ENCODE peak calls at places on chromosome 1, in four cellular contexts. G is HepG2, U is GM12878, X is SK-N-SH. F is an unnamed sample.

GRCh38 chr1:72060466-72060865 is 221.9 kb downstream of the NEGR1 start:
- DNase-seq in G (no peak), U (no peak), X (no peak), F (no peak)

GRCh38 chr1:28580706-28581530 is 11.1 kb upstream of the RAB42 start:
- DNase-seq in G (peak), U (no peak), X (peak), F (no peak)

GRCh38 chr1:15649937-15650336 is 32.7 kb downstream of the DDI2 start:
- DNase-seq in G (no peak), U (no peak), X (no peak), F (no peak)

GRCh38 chr1:24282491-24282890 is 36.7 kb upstream of the GRHL3 start:
- DNase-seq in G (no peak), U (no peak), X (no peak), F (no peak)

GRCh38 chr1:71658295-71658694 is 577.5 kb upstream of the ZRANB2 start:
- DNase-seq in G (no peak), U (no peak), X (no peak), F (no peak)

GRCh38 chr1:119647734-119648619 is at the start of gene ZNF697:
- DNase-seq in G (peak), U (peak), X (peak), F (peak)

GRCh38 chr1:213720032-213720431 is 267.7 kb upstream of the PROX1 start:
- DNase-seq in G (no peak), U (no peak), X (no peak), F (no peak)

GRCh38 chr1:34164510-34165381 is at the start of gene CSMD2:
- DNase-seq in G (no peak), U (no peak), X (peak), F (peak)

GRCh38 chr1:57118948-57119637 is 153.3 kb upstream of the C8B start:
- DNase-seq in G (no peak), U (no peak), X (no peak), F (no peak)

GRCh38 chr1:40404670-40405462 is 31.3 kb downstream of the SMAP2 start:
- DNase-seq in G (peak), U (no peak), X (peak), F (peak)

GRCh38 chr1:204592246-204592948 is 76.2 kb downstream of the MDM4 start:
- DNase-seq in G (no peak), U (no peak), X (no peak), F (no peak)

GRCh38 chr1:40386311-40386778 is 12.8 kb downstream of the SMAP2 start:
- DNase-seq in G (no peak), U (no peak), X (no peak), F (no peak)

GRCh38 chr1:86774305-86775304 is 70.2 kb downstream of the SH3GLB1 start:
- DNase-seq in G (peak), U (peak), X (no peak), F (peak)

GRCh38 chr1:27351541-27352107 is 9.8 kb downstream of the SYTL1 start:
- DNase-seq in G (no peak), U (no peak), X (no peak), F (no peak)

GRCh38 chr1:27346991-27347627 is 5.3 kb downstream of the SYTL1 start:
- DNase-seq in G (no peak), U (no peak), X (no peak), F (no peak)

GRCh38 chr1:27349784-27350672 is 8.2 kb downstream of the SYTL1 start:
- DNase-seq in G (no peak), U (no peak), X (peak), F (peak)

GRCh38 chr1:27350673-27351540 is 9.1 kb downstream of the SYTL1 start:
- DNase-seq in G (peak), U (no peak), X (no peak), F (no peak)

GRCh38 chr1:27348861-27349783 is 7.3 kb downstream of the SYTL1 start:
- DNase-seq in G (no peak), U (no peak), X (peak), F (peak)
- TF ChIP-seq PBX3 in G (no peak), U (no peak), X (no peak), F (no peak)

GRCh38 chr1:228085287-228085926 is 2.9 kb downstream of the ARF1 start:
- DNase-seq in G (peak), U (no peak), X (no peak), F (no peak)

GRCh38 chr1:228088586-228089498 is 6.3 kb downstream of the ARF1 start:
- DNase-seq in G (no peak), U (no peak), X (no peak), F (no peak)

GRCh38 chr1:228090613-228091081 is 8.1 kb downstream of the ARF1 start:
- DNase-seq in G (no peak), U (no peak), X (no peak), F (no peak)

GRCh38 chr1:228089520-228090380 is 7.2 kb downstream of the ARF1 start:
- DNase-seq in G (no peak), U (no peak), X (no peak), F (no peak)

DNA sequence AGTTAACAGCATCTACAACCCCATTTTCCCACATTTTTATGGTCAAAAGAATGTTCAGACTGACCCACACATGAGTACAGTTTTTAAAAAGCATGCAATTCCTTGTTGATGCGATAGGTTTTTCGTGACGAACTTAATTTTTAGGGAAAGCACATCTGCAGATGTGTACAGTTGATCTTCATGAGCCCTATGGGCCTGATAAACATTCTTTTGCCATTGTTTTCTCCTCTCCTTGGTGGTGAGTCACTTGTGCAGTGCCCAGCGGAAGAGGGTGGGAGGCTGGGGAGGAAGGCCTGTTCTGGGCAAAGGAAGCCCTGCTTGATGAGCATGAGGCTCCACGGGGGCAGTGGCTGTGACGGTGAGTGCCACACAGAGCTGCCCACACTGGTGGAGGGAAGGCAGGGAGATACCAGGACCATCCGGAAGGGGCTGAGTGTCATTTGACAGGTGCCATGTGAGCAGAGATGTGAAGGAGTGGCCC is 5.3 kb downstream of the ARF1 start:
- DNase-seq in G (no peak), U (no peak), X (no peak), F (no peak)
- TF ChIP-seq PBX3 in G (no peak), U (no peak), X (no peak), F (no peak)

DNA sequence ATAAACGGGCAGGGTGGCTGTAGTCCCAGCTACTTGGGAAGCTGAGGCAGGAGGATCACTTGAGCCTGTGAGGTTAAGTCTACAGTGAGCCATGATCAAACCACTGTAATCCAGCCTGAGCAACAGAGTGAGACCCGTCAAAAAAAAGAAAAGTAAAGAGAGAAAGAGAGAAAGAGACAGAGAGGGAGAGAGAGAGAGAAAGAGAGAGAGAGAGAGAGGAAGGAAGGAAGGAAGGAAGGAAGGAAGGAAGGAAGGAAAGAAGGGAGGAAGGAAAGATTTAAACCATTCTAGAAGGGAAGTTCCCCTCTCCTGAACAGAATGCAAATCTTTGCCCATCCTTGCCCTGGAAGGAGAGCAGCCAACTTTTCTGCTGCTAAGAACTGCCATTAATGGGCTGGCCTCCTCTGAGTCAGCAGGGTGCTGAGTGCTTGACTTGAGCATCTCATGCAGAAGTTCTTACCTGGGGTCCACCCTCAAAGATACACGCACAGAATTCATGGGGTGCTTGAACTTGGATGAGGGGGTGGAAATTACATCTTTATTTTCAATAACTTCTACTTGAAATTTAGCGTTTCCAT is 24.5 kb upstream of the TARDBP start:
- DNase-seq in G (no peak), U (no peak), X (no peak), F (no peak)
- TF ChIP-seq PBX3 in G (no peak), U (no peak), X (no peak), F (no peak)

DNA sequence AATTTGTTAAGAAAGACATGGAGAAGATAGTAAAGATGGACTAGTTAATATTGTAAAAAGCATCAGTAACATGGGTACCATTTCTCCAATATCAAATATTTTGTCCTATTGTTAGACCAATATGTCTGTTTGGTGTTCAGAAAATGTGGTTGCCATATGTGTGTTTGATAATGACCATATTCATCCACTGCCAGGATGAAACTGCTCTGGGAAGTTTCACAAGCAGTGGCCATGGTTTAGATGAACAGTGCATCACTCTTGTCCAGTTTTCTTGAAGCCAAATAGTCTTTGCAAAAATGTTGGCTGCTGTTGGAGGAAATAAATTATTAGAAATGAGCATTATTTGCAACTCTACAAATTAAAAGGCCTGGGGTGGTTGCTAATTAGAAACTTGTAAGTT is 333.8 kb downstream of the NUF2 start:
- DNase-seq in G (no peak), U (no peak), X (no peak), F (no peak)
- TF ChIP-seq PBX3 in G (no peak), U (no peak), X (no peak), F (no peak)

DNA sequence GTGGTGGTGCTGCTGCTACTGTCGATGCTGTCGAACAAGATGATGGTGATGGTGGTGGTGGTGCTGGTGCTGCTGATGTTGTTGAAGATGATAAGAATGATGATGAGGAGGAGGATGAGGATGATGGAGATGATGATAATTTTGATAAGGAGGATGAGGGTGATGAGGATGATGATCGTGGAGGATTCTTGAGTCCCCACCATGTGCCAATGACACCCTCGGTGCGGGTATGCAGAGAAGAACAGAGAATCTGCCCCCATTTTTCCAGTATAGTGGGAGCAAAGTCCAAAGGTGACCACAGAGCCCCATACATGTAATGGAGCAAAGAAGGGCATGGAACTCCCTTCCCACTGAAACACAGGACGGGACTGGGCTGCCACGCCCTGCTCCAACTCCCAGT is 387.4 kb upstream of the VAMP3 start:
- DNase-seq in G (no peak), U (no peak), X (no peak), F (no peak)
- TF ChIP-seq PBX3 in G (no peak), U (no peak), X (no peak), F (no peak)

DNA sequence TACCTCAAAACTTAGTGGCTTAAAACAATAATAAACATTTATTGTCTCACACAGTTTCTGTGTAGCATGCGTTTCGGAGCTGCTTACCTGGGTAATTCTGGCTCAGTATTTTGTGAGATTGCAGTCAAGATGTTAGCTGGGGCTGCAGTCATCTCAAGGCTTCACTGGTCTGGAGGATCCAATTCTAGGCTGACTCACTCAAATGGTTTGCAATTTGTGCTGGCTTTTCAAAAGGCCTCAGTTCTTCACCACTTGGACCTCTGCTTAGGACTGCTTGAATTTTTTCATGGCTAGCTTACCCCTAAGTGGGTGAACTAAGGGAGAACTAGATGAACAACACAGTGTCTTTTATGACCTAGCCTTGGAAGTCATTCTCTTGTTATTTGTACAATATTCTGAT is 21.0 kb downstream of the XPR1 start:
- DNase-seq in G (no peak), U (no peak), X (no peak), F (no peak)
- TF ChIP-seq PBX3 in G (no peak), U (no peak), X (no peak), F (no peak)